ENCODE peak calls at places on chromosomes 7 and 10, in six cellular contexts. T is activated CD4-positive, CD25-positive, alpha-beta regulatory T cell; V is stimulated activated CD4-positive, alpha-beta T cell treated with anti-CD3 and anti-CD28 coated beads, Interleukin-4, amount 100 ng/mL, for 4 hours; X is CD4-positive, alpha-beta T cell; B is NCI-H446; S is RWPE1. I is an unnamed sample.

GRCh38 chr7:17679427-17679826 is 260.9 kb downstream of the SNX13 start:
- DNase-seq in B (no peak), S (no peak), T (no peak), X (no peak), V (no peak), I (no peak)

GRCh38 chr7:117155694-117156093 is 167.2 kb downstream of the WNT2 start:
- DNase-seq in T (no peak), X (no peak), B (no peak), S (no peak), V (no peak), I (no peak)

GRCh38 chr10:49007128-49007527 is 67.5 kb upstream of the LRRC18 start:
- DNase-seq in V (no peak), B (no peak), T (no peak), X (no peak), S (no peak), I (no peak)

GRCh38 chr7:50588937-50589336 is 23.7 kb upstream of the DDC start:
- DNase-seq in V (no peak), T (no peak), B (no peak), S (no peak), X (no peak), I (no peak)

GRCh38 chr7:77321300-77321699 is 94.8 kb downstream of the GSAP start:
- DNase-seq in B (no peak), X (no peak), T (no peak), S (no peak), V (no peak), I (no peak)

GRCh38 chr7:151075662-151075971 is 5.0 kb downstream of the FASTK start:
- DNase-seq in B (no peak), T (no peak), X (no peak), V (no peak), S (no peak), I (no peak)

GRCh38 chr10:121804460-121804859 is 123.4 kb downstream of the ATE1 start:
- DNase-seq in S (peak), V (no peak), X (no peak), T (no peak), B (no peak), I (no peak)

GRCh38 chr10:86960003-86960862 is 1.8 kb downstream of the SNCG start:
- DNase-seq in V (no peak), S (peak), X (no peak), T (no peak), B (no peak), I (no peak)

GRCh38 chr7:83427929-83428328 is 221.0 kb downstream of the SEMA3E start:
- DNase-seq in V (no peak), S (no peak), X (no peak), T (no peak), B (no peak), I (peak)

GRCh38 chr10:1206601-1207000 is 150.4 kb downstream of the WDR37 start:
- DNase-seq in T (no peak), S (no peak), B (no peak), X (no peak), V (no peak), I (no peak)

GRCh38 chr10:5614081-5614721 is 52.2 kb downstream of the ASB13 start:
- DNase-seq in T (no peak), X (no peak), S (no peak), V (no peak), B (no peak), I (no peak)

GRCh38 chr7:112515989-112516388 is 35.2 kb downstream of the LSMEM1 start:
- DNase-seq in V (no peak), X (no peak), T (no peak), S (no peak), B (no peak), I (no peak)

GRCh38 chr10:6299234-6299633 is 96.5 kb downstream of the PFKFB3 start:
- DNase-seq in B (no peak), V (no peak), T (no peak), X (no peak), S (peak), I (no peak)

GRCh38 chr10:109773818-109774440 is 149.4 kb downstream of the XPNPEP1 start:
- DNase-seq in V (no peak), X (no peak), T (no peak), S (peak), B (no peak), I (no peak)

I was measured in DMS79.